ENCODE peak calls at places on chromosomes 5 and 9, in five cellular contexts. One of them, this sample, is unnamed.

GRCh38 chr9:6687180-6687579 is 41.7 kb upstream of the GLDC start:
- DNase-seq in left lung: no peak
- DNase-seq in tibial artery: no peak
- DNase-seq in dorsolateral prefrontal cortex: no peak
- DNase-seq in mammary epithelial cell: no peak
- DNase-seq in this sample: no peak

GRCh38 chr5:95984287-95984938 is 22.8 kb upstream of the ELL2 start:
- DNase-seq in mammary epithelial cell: peak
- DNase-seq in tibial artery: no peak
- DNase-seq in dorsolateral prefrontal cortex: no peak
- DNase-seq in left lung: no peak
- DNase-seq in this sample: no peak

GRCh38 chr5:142145106-142145900 is 36.7 kb downstream of the NDFIP1 start:
- DNase-seq in left lung: peak
- DNase-seq in mammary epithelial cell: peak
- DNase-seq in tibial artery: peak
- DNase-seq in dorsolateral prefrontal cortex: no peak
- DNase-seq in this sample: no peak

GRCh38 chr5:150517272-150518152 is 9.6 kb downstream of the NDST1 start:
- DNase-seq in dorsolateral prefrontal cortex: no peak
- DNase-seq in mammary epithelial cell: peak
- DNase-seq in left lung: peak
- DNase-seq in tibial artery: no peak
- DNase-seq in this sample: no peak

GRCh38 chr9:86549920-86550319 is 195.7 kb upstream of the TUT7 start:
- DNase-seq in mammary epithelial cell: no peak
- DNase-seq in dorsolateral prefrontal cortex: no peak
- DNase-seq in tibial artery: no peak
- DNase-seq in left lung: no peak
- DNase-seq in this sample: no peak

GRCh38 chr5:134059758-134060495 is 54.6 kb upstream of the TCF7 start:
- DNase-seq in mammary epithelial cell: no peak
- DNase-seq in dorsolateral prefrontal cortex: no peak
- DNase-seq in left lung: no peak
- DNase-seq in tibial artery: peak
- DNase-seq in this sample: no peak

GRCh38 chr5:150783422-150783928 is 4.9 kb downstream of the SMIM3 start:
- DNase-seq in dorsolateral prefrontal cortex: no peak
- DNase-seq in tibial artery: peak
- DNase-seq in left lung: peak
- DNase-seq in mammary epithelial cell: peak
- DNase-seq in this sample: no peak

GRCh38 chr9:130779153-130779855 is 55.8 kb upstream of the ABL1 start:
- DNase-seq in left lung: no peak
- DNase-seq in tibial artery: no peak
- DNase-seq in mammary epithelial cell: no peak
- DNase-seq in dorsolateral prefrontal cortex: no peak
- DNase-seq in this sample: no peak

GRCh38 chr5:1545798-1546355 is 22.1 kb upstream of the LPCAT1 start:
- DNase-seq in mammary epithelial cell: peak
- DNase-seq in left lung: no peak
- DNase-seq in tibial artery: no peak
- DNase-seq in dorsolateral prefrontal cortex: no peak
- DNase-seq in this sample: no peak

GRCh38 chr5:134127376-134127861 is 12.9 kb downstream of the TCF7 start:
- DNase-seq in tibial artery: no peak
- DNase-seq in dorsolateral prefrontal cortex: no peak
- DNase-seq in mammary epithelial cell: peak
- DNase-seq in left lung: no peak
- DNase-seq in this sample: no peak

GRCh38 chr5:84032404-84032803 is 311.7 kb upstream of the HAPLN1 start:
- DNase-seq in left lung: no peak
- DNase-seq in tibial artery: no peak
- DNase-seq in mammary epithelial cell: no peak
- DNase-seq in dorsolateral prefrontal cortex: no peak
- DNase-seq in this sample: no peak

GRCh38 chr5:107516452-107517184 is 154.1 kb downstream of the EFNA5 start:
- DNase-seq in left lung: no peak
- DNase-seq in dorsolateral prefrontal cortex: no peak
- DNase-seq in mammary epithelial cell: no peak
- DNase-seq in tibial artery: no peak
- DNase-seq in this sample: no peak

GRCh38 chr5:167579701-167580045 is 711.8 kb upstream of the WWC1 start:
- DNase-seq in left lung: no peak
- DNase-seq in dorsolateral prefrontal cortex: no peak
- DNase-seq in tibial artery: no peak
- DNase-seq in mammary epithelial cell: no peak
- DNase-seq in this sample: no peak

GRCh38 chr9:109901191-109901590 is 121.2 kb downstream of the PALM2AKAP2 start:
- DNase-seq in mammary epithelial cell: no peak
- DNase-seq in dorsolateral prefrontal cortex: no peak
- DNase-seq in tibial artery: no peak
- DNase-seq in left lung: no peak
- DNase-seq in this sample: no peak

GRCh38 chr5:105554613-105555169 is 1992.1 kb upstream of the NUDT12 start:
- DNase-seq in mammary epithelial cell: no peak
- DNase-seq in left lung: no peak
- DNase-seq in tibial artery: no peak
- DNase-seq in dorsolateral prefrontal cortex: no peak
- DNase-seq in this sample: no peak

GRCh38 chr5:17000296-17000939 is 64.3 kb upstream of the MYO10 start:
- DNase-seq in mammary epithelial cell: peak
- DNase-seq in left lung: no peak
- DNase-seq in tibial artery: no peak
- DNase-seq in dorsolateral prefrontal cortex: no peak
- DNase-seq in this sample: no peak

GRCh38 chr9:110048976-110049698 is 158.8 kb downstream of the C9orf152 start:
- DNase-seq in tibial artery: peak
- DNase-seq in mammary epithelial cell: peak
- DNase-seq in dorsolateral prefrontal cortex: no peak
- DNase-seq in left lung: peak
- DNase-seq in this sample: no peak

GRCh38 chr5:17277907-17278306 is 60.5 kb downstream of the BASP1 start:
- DNase-seq in tibial artery: no peak
- DNase-seq in mammary epithelial cell: no peak
- DNase-seq in dorsolateral prefrontal cortex: no peak
- DNase-seq in left lung: no peak
- DNase-seq in this sample: no peak

GRCh38 chr5:83475540-83476469 is 4.3 kb downstream of the VCAN start:
- DNase-seq in tibial artery: no peak
- DNase-seq in dorsolateral prefrontal cortex: no peak
- DNase-seq in mammary epithelial cell: peak
- DNase-seq in left lung: no peak
- DNase-seq in this sample: no peak

GRCh38 chr9:16275795-16276624 is 594.5 kb downstream of the BNC2 start:
- DNase-seq in left lung: no peak
- DNase-seq in dorsolateral prefrontal cortex: no peak
- DNase-seq in mammary epithelial cell: no peak
- DNase-seq in tibial artery: peak
- DNase-seq in this sample: no peak

GRCh38 chr5:28398185-28398584 is 1359.8 kb upstream of the CDH9 start:
- DNase-seq in dorsolateral prefrontal cortex: no peak
- DNase-seq in mammary epithelial cell: no peak
- DNase-seq in tibial artery: no peak
- DNase-seq in left lung: no peak
- DNase-seq in this sample: no peak

GRCh38 chr5:66171349-66172344 is 27.5 kb downstream of the SREK1 start:
- DNase-seq in mammary epithelial cell: peak
- DNase-seq in tibial artery: no peak
- DNase-seq in dorsolateral prefrontal cortex: no peak
- DNase-seq in left lung: no peak
- DNase-seq in this sample: no peak

GRCh38 chr9:79570449-79571308 is 1.1 kb upstream of the TLE4 start:
- DNase-seq in mammary epithelial cell: peak
- DNase-seq in dorsolateral prefrontal cortex: peak
- DNase-seq in tibial artery: peak
- DNase-seq in left lung: peak
- DNase-seq in this sample: no peak

GRCh38 chr5:143560378-143560777 is 156.9 kb upstream of the NR3C1 start:
- DNase-seq in mammary epithelial cell: no peak
- DNase-seq in left lung: no peak
- DNase-seq in tibial artery: no peak
- DNase-seq in dorsolateral prefrontal cortex: no peak
- DNase-seq in this sample: no peak

GRCh38 chr5:65948115-65948772 is 21.9 kb downstream of the ERBIN start:
- DNase-seq in mammary epithelial cell: no peak
- DNase-seq in tibial artery: no peak
- DNase-seq in left lung: no peak
- DNase-seq in dorsolateral prefrontal cortex: no peak
- DNase-seq in this sample: no peak

DNA sequence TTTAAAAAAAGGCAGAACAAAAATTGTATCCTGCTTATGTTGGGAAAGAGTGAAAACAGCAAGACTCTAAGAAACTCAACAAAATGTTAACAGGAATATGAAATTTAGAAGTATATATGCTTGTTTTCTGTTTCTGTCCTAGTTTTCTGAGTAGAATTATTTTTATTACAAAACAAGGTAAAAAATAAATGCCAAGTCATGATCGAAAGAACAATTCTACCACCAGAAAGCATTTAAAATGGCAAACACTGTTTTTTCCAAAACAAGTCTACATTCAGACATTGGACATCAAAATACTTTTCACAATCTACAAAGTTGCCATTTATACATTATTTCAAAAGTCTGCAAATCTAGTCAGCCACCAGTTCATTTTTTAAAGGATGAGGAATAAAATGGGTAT is 102.6 kb downstream of the TLE1 start:
- DNase-seq in tibial artery: no peak
- DNase-seq in dorsolateral prefrontal cortex: no peak
- DNase-seq in mammary epithelial cell: no peak
- DNase-seq in left lung: no peak
- DNase-seq in this sample: no peak
- H3K27ac ChIP-seq in tibial artery: peak
- H3K27ac ChIP-seq in dorsolateral prefrontal cortex: no peak
- H3K27ac ChIP-seq in mammary epithelial cell: no peak
- H3K27ac ChIP-seq in left lung: no peak
- H3K27ac ChIP-seq in this sample: no peak

GRCh38 chr9:135355466-135356420 is 123.8 kb upstream of the PPP1R26 start:
- DNase-seq in dorsolateral prefrontal cortex: no peak
- DNase-seq in tibial artery: no peak
- DNase-seq in mammary epithelial cell: no peak
- DNase-seq in left lung: no peak
- DNase-seq in this sample: no peak

GRCh38 chr9:135358161-135358940 is 121.2 kb upstream of the PPP1R26 start:
- DNase-seq in mammary epithelial cell: no peak
- DNase-seq in dorsolateral prefrontal cortex: no peak
- DNase-seq in tibial artery: no peak
- DNase-seq in left lung: no peak
- DNase-seq in this sample: no peak

GRCh38 chr9:135353935-135354334 is 125.6 kb upstream of the PPP1R26 start:
- DNase-seq in mammary epithelial cell: no peak
- DNase-seq in dorsolateral prefrontal cortex: no peak
- DNase-seq in left lung: no peak
- DNase-seq in tibial artery: no peak
- DNase-seq in this sample: no peak

GRCh38 chr9:135359764-135360163 is 119.8 kb upstream of the PPP1R26 start:
- DNase-seq in mammary epithelial cell: no peak
- DNase-seq in left lung: no peak
- DNase-seq in tibial artery: no peak
- DNase-seq in dorsolateral prefrontal cortex: no peak
- DNase-seq in this sample: no peak

DNA sequence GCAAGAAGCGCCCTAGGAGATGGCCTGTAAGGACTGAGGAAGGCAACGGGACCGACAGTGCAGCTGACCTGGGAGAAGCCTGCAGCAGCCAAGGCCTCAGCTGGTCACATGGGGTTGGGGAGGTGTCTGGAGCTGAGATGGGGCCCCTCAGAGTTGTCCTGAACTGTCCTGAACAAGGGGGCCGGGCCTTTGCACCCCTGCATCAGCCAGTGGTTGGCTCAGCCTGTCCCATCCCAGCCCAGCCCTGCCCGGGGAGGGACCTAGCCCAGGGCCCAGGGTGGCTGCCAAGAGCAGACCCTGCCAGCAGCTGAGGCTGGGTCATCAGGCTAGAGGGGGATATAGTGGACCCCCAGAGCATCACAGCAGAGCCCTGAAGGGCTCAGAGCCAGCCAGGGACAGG is 122.8 kb upstream of the PPP1R26 start:
- DNase-seq in tibial artery: no peak
- DNase-seq in left lung: no peak
- DNase-seq in dorsolateral prefrontal cortex: no peak
- DNase-seq in mammary epithelial cell: no peak
- DNase-seq in this sample: no peak
- H3K27ac ChIP-seq in tibial artery: no peak
- H3K27ac ChIP-seq in left lung: no peak
- H3K27ac ChIP-seq in dorsolateral prefrontal cortex: no peak
- H3K27ac ChIP-seq in mammary epithelial cell: no peak
- H3K27ac ChIP-seq in this sample: no peak

GRCh38 chr5:122484103-122484502 is 172.1 kb downstream of the SNCAIP start:
- DNase-seq in dorsolateral prefrontal cortex: no peak
- DNase-seq in tibial artery: no peak
- DNase-seq in left lung: no peak
- DNase-seq in mammary epithelial cell: no peak
- DNase-seq in this sample: no peak
- H3K27ac ChIP-seq in dorsolateral prefrontal cortex: no peak
- H3K27ac ChIP-seq in tibial artery: no peak
- H3K27ac ChIP-seq in left lung: no peak
- H3K27ac ChIP-seq in mammary epithelial cell: no peak
- H3K27ac ChIP-seq in this sample: no peak

GRCh38 chr5:171931163-171931562 is 75.3 kb downstream of the FBXW11 start:
- DNase-seq in tibial artery: no peak
- DNase-seq in left lung: no peak
- DNase-seq in mammary epithelial cell: no peak
- DNase-seq in dorsolateral prefrontal cortex: no peak
- DNase-seq in this sample: no peak

GRCh38 chr5:171938358-171938757 is 68.1 kb downstream of the FBXW11 start:
- DNase-seq in left lung: no peak
- DNase-seq in mammary epithelial cell: no peak
- DNase-seq in dorsolateral prefrontal cortex: no peak
- DNase-seq in tibial artery: no peak
- DNase-seq in this sample: no peak

GRCh38 chr5:171937351-171937750 is 69.1 kb downstream of the FBXW11 start:
- DNase-seq in left lung: no peak
- DNase-seq in tibial artery: no peak
- DNase-seq in dorsolateral prefrontal cortex: no peak
- DNase-seq in mammary epithelial cell: no peak
- DNase-seq in this sample: no peak

DNA sequence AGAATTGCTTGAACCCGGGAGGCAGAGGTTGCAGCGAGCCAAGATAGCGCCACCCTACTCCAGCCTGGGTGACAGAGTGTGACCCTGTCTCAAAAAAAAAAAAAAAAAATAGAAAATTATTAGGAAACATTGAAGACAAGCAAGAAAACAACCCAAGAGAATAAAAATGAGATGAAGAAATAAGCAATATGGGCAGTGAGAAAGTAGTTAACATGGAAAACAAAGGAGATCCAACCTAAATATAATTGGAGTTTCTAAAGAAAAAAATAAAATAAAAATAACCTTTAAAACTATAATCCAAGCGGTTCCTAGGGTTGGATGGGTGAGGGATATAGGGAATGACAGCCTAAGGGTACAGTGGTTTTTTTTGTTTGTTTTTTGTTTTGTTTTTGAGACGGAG is 71.9 kb downstream of the FBXW11 start:
- DNase-seq in mammary epithelial cell: no peak
- DNase-seq in dorsolateral prefrontal cortex: no peak
- DNase-seq in left lung: no peak
- DNase-seq in tibial artery: no peak
- DNase-seq in this sample: no peak
- H3K27ac ChIP-seq in mammary epithelial cell: no peak
- H3K27ac ChIP-seq in dorsolateral prefrontal cortex: no peak
- H3K27ac ChIP-seq in left lung: no peak
- H3K27ac ChIP-seq in tibial artery: no peak
- H3K27ac ChIP-seq in this sample: no peak

This sample was measured in caudate nucleus.